ENCODE peak calls at places on chromosomes 1 and 21, in ten cellular contexts. S is GM10248; O is aorta; P is brain microvascular endothelial cell; F is naive thymus-derived CD8-positive, alpha-beta T cell; D is H1; V is nephron progenitor cell; J is left ventricle myocardium inferior; B is COR-L47; L is T1000. G is an unnamed sample.
A peak's percentile ranks its signal among the peaks of the same experiment; 100 is the strongest.

GRCh38 chr1:114111731-114112661 is 41.7 kb downstream of the SYT6 start:
- DNase-seq in S (no peak), O (no peak), P (no peak), F (no peak), D (no peak), V (no peak), J (no peak), B (no peak), L (no peak), G (no peak)

GRCh38 chr1:17566892-17567291 is 27.4 kb downstream of the ARHGEF10L start:
- DNase-seq in S (no peak), O (no peak), P (no peak), F (no peak), D (no peak), V (no peak), J (no peak), B (no peak), L (no peak), G (no peak)

GRCh38 chr1:228274452-228275153 is 66.8 kb downstream of the OBSCN start:
- DNase-seq in S (no peak), O (peak; percentile 71), P (no peak), F (no peak), D (no peak), V (no peak), J (no peak), B (no peak), L (no peak), G (no peak)

GRCh38 chr21:42476493-42477342 is 19.3 kb downstream of the RSPH1 start:
- DNase-seq in S (no peak), O (no peak), P (no peak), F (no peak), D (no peak), V (no peak), J (no peak), B (no peak), L (no peak), G (no peak)

GRCh38 chr1:145956776-145957442 is 908 bp downstream of the LIX1L start:
- DNase-seq in S (no peak), O (no peak), P (no peak), F (peak; percentile 24), D (no peak), V (no peak), J (peak; percentile 31), B (no peak), L (no peak), G (peak; percentile 75)

GRCh38 chr1:235018161-235018560 is 110.5 kb downstream of the TOMM20 start:
- DNase-seq in S (no peak), O (peak; percentile 79), P (peak; percentile 98), F (no peak), D (no peak), V (no peak), J (no peak), B (no peak), L (peak; percentile 87), G (no peak)

GRCh38 chr1:224203243-224204016 is 20.4 kb downstream of the DEGS1 start:
- DNase-seq in S (no peak), O (no peak), P (peak; percentile 67), F (no peak), D (peak; percentile 75), V (peak; percentile 39), J (peak; percentile 40), B (no peak), L (peak; percentile 6), G (peak; percentile 17)

GRCh38 chr1:182410620-182411273 is 10.3 kb upstream of the TEDDM1 start:
- DNase-seq in S (no peak), O (no peak), P (no peak), F (no peak), D (no peak), V (no peak), J (no peak), B (no peak), L (no peak), G (no peak)

GRCh38 chr1:43021547-43022474 is 63.1 kb upstream of the SLC2A1 start:
- DNase-seq in S (no peak), O (no peak), P (no peak), F (no peak), D (no peak), V (no peak), J (no peak), B (no peak), L (no peak), G (no peak)

GRCh38 chr21:41537356-41537755 is 29.4 kb upstream of the TMPRSS2 start:
- DNase-seq in S (no peak), O (no peak), P (no peak), F (no peak), D (no peak), V (no peak), J (no peak), B (no peak), L (no peak), G (no peak)

GRCh38 chr21:39094847-39095525 is 88.3 kb downstream of the PSMG1 start:
- DNase-seq in S (no peak), O (no peak), P (peak; percentile 95), F (no peak), D (no peak), V (no peak), J (no peak), B (no peak), L (no peak), G (no peak)

GRCh38 chr1:117180571-117180970 is 30.2 kb downstream of the VTCN1 start:
- DNase-seq in S (no peak), O (no peak), P (no peak), F (no peak), D (no peak), V (no peak), J (no peak), B (peak; percentile 28), L (no peak), G (no peak)

GRCh38 chr1:183025782-183026774 is 2.9 kb downstream of the LAMC1 start:
- DNase-seq in S (peak; percentile 18), O (no peak), P (no peak), F (no peak), D (no peak), V (no peak), J (no peak), B (no peak), L (no peak), G (no peak)

GRCh38 chr1:238664139-238664538 is 722.2 kb upstream of the CHRM3 start:
- DNase-seq in S (no peak), O (no peak), P (no peak), F (no peak), D (no peak), V (no peak), J (no peak), B (no peak), L (no peak), G (no peak)

GRCh38 chr1:247953409-247953808 is 4.8 kb downstream of the OR2L8 start:
- DNase-seq in S (no peak), O (no peak), P (no peak), F (no peak), D (no peak), V (no peak), J (no peak), B (no peak), L (no peak), G (no peak)

GRCh38 chr1:116242741-116243140 is 130.3 kb upstream of the ATP1A1 start:
- DNase-seq in S (no peak), O (no peak), P (no peak), F (no peak), D (no peak), V (no peak), J (no peak), B (no peak), L (no peak), G (no peak)

GRCh38 chr1:125086611-125087010 is 3901.8 kb downstream of the SRGAP2C start:
- DNase-seq in S (no peak), O (peak; percentile 61), P (no peak), F (no peak), D (no peak), V (no peak), J (no peak), B (no peak), L (no peak), G (peak; percentile 12)

GRCh38 chr1:65946376-65946775 is 153.7 kb downstream of the PDE4B start:
- DNase-seq in S (no peak), O (no peak), P (no peak), F (no peak), D (no peak), V (no peak), J (no peak), B (no peak), L (no peak), G (no peak)

GRCh38 chr1:82934069-82934468 is 1064.9 kb downstream of the TTLL7 start:
- DNase-seq in S (no peak), O (no peak), P (no peak), F (no peak), D (no peak), V (no peak), J (no peak), B (peak; percentile 4), L (no peak), G (no peak)

GRCh38 chr1:55021965-55022546 is 17.3 kb upstream of the PCSK9 start:
- DNase-seq in S (peak; percentile 85), O (peak; percentile 94), P (peak; percentile 83), F (peak; percentile 44), D (peak; percentile 98), V (peak; percentile 94), J (peak; percentile 74), B (peak; percentile 89), L (peak; percentile 74), G (peak; percentile 36)

GRCh38 chr1:12434174-12434573 is 183.8 kb downstream of the DHRS3 start:
- DNase-seq in S (peak; percentile 15), O (peak; percentile 78), P (peak; percentile 87), F (peak; percentile 33), D (no peak), V (no peak), J (no peak), B (no peak), L (peak; percentile 19), G (no peak)

GRCh38 chr1:110647254-110647891 is 27.4 kb downstream of the KCNA3 start:
- DNase-seq in S (no peak), O (no peak), P (no peak), F (peak; percentile 48), D (no peak), V (no peak), J (no peak), B (no peak), L (no peak), G (no peak)

GRCh38 chr1:150576794-150577556 is 2.4 kb downstream of the MCL1 start:
- DNase-seq in S (no peak), O (no peak), P (no peak), F (no peak), D (no peak), V (no peak), J (no peak), B (no peak), L (no peak), G (no peak)

GRCh38 chr1:25579241-25579946 is 36.0 kb downstream of the LDLRAP1 start:
- DNase-seq in S (no peak), O (no peak), P (no peak), F (no peak), D (no peak), V (no peak), J (no peak), B (no peak), L (no peak), G (no peak)

GRCh38 chr1:54253480-54253879 is 53.5 kb downstream of the MRPL37 start:
- DNase-seq in S (no peak), O (no peak), P (peak; percentile 92), F (no peak), D (no peak), V (no peak), J (no peak), B (no peak), L (peak; percentile 77), G (no peak)

GRCh38 chr1:172238969-172239368 is 181.5 kb upstream of the C1orf105 start:
- DNase-seq in S (no peak), O (no peak), P (no peak), F (no peak), D (no peak), V (no peak), J (no peak), B (peak; percentile 26), L (no peak), G (no peak)

GRCh38 chr1:172732427-172732826 is 73.5 kb downstream of the FASLG start:
- DNase-seq in S (no peak), O (no peak), P (no peak), F (no peak), D (no peak), V (no peak), J (no peak), B (no peak), L (no peak), G (no peak)

GRCh38 chr1:62355095-62355494 is 35.9 kb upstream of the KANK4 start:
- DNase-seq in S (no peak), O (no peak), P (no peak), F (no peak), D (no peak), V (no peak), J (no peak), B (no peak), L (no peak), G (no peak)